ENCODE peak calls at places on chromosome 10, in four cellular contexts. F, T, Q and Y are unnamed samples.

GRCh38 chr10:30639946-30640786 is 10.6 kb upstream of the LYZL2 start:
- DNase-seq in F (no peak), Q (no peak), T (no peak), Y (no peak)

GRCh38 chr10:17516376-17516775 is 62.0 kb upstream of the ST8SIA6 start:
- DNase-seq in F (no peak), Q (no peak), T (no peak), Y (no peak)

GRCh38 chr10:93193886-93194285 is 120.2 kb downstream of the CYP26A1 start:
- DNase-seq in Q (no peak), F (no peak), T (no peak), Y (no peak)

GRCh38 chr10:71473671-71474599 is 77.2 kb downstream of the CDH23 start:
- DNase-seq in F (peak; percentile 65), T (no peak), Q (peak; percentile 13), Y (peak; percentile 52)

GRCh38 chr10:120387326-120387725 is 69.7 kb upstream of the PLPP4 start:
- DNase-seq in Q (no peak), F (no peak), T (no peak), Y (no peak)

GRCh38 chr10:53122265-53122664 is 349.7 kb upstream of the MBL2 start:
- DNase-seq in F (no peak), Q (no peak), T (no peak), Y (no peak)

GRCh38 chr10:33810986-33811385 is 476.5 kb upstream of the NRP1 start:
- DNase-seq in T (no peak), Q (no peak), F (no peak), Y (no peak)

GRCh38 chr10:94279835-94280709 is 82.7 kb downstream of the NOC3L start:
- DNase-seq in F (no peak), T (peak; percentile 44), Q (peak; percentile 26), Y (peak; percentile 59)

GRCh38 chr10:100983868-100984669 is 3.2 kb downstream of the MRPL43 start:
- DNase-seq in F (peak; percentile 2), T (no peak), Q (no peak), Y (no peak)

GRCh38 chr10:119191881-119192280 is 13.3 kb upstream of the PRDX3 start:
- DNase-seq in F (no peak), Q (no peak), T (no peak), Y (no peak)

GRCh38 chr10:1809139-1809755 is 71.9 kb upstream of the ADARB2 start:
- DNase-seq in T (no peak), Q (no peak), F (no peak), Y (no peak)

GRCh38 chr10:130656582-130657133 is 520.5 kb downstream of the GLRX3 start:
- DNase-seq in Q (no peak), F (no peak), T (no peak), Y (no peak)

GRCh38 chr10:31136951-31137885 is 105.6 kb upstream of the ZNF438 start:
- DNase-seq in Q (no peak), T (no peak), F (no peak), Y (no peak)

GRCh38 chr10:62684911-62685310 is 119.6 kb upstream of the ADO start:
- DNase-seq in Q (no peak), T (no peak), F (no peak), Y (no peak)

GRCh38 chr10:62687230-62687748 is 117.2 kb upstream of the ADO start:
- DNase-seq in T (no peak), F (no peak), Q (no peak), Y (no peak)

GRCh38 chr10:62681211-62681940 is 123.1 kb upstream of the ADO start:
- DNase-seq in Q (no peak), T (no peak), F (no peak), Y (no peak)
- TF ChIP-seq CTCF in Q (no peak), T (no peak), F (no peak), Y (no peak)

DNA sequence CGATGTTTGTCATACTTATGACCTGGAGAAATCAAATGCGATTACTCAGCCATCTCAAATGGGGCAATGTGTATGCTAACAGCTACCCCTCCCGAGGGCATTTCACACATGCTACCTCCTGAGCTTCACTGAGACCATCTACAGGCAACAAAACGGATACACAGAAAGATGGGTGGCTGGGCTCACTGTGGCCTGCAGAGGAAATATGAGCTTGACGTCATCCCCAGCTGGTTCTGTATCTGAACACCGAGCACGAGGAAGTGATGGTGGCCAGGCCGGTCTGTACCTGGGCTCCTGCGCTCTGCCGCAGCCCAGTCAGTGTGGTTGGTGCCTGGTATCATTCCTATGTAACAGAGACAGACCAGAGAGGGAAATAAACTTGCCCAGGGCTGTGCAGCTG is 374.3 kb downstream of the RPS24 start:
- DNase-seq in Q (no peak), T (no peak), F (no peak), Y (no peak)
- H3K27ac ChIP-seq in Q (peak overlapping the region; percentile 89), T (no peak overlapping the region), F (no peak overlapping the region), Y (peak overlapping the region; percentile 90)

DNA sequence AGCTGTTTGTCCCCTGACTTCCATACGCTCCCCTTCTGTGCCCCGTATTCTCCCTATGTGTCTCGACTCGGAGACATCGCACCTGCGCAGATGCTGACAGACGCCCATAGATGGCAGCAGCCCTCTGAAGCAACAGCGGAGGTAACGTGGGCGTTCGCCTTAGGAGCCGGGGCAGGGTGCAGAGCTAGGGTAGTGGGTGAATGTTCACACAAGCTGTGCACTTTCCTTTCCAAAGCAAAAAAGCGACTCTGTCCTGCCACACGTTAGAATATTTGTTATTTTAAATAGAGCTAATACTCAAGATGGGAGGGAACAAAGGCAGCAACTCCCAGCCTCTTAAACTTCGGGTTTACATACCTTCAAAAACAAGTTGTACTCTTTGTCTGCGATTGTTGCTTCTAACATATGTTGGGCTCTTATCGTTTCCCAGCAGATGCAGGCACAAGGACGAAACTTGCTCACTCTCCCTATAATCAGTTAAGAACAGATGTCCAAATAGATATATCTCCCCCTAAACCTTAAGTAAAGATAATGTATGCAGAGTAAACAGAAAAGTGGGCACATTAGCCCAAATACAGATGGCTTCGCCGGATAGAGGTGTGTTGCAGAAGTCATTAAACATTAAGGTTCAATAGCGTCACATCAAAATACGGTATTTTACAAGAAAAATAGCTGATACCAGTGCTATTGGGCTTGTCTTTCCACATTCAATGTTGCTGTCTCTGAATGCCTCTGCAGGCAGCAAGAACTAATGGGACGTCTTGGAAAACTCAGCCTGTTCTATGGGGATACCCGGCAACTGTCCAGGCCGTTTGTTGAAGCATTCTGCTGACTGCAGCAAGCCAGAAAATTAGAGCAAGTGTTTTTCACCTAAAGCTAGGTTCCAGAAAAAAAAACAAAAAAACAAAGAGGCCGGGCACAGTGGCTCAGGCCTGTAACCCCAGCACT is 340.3 kb upstream of the PRKCQ start:
- DNase-seq in Q (peak; percentile 67), F (peak; percentile 46), T (peak; percentile 61), Y (peak; percentile 59)
- H3K4me3 ChIP-seq in Q (no peak overlapping the region), F (no peak overlapping the region), T (no peak overlapping the region), Y (no peak overlapping the region)

DNA sequence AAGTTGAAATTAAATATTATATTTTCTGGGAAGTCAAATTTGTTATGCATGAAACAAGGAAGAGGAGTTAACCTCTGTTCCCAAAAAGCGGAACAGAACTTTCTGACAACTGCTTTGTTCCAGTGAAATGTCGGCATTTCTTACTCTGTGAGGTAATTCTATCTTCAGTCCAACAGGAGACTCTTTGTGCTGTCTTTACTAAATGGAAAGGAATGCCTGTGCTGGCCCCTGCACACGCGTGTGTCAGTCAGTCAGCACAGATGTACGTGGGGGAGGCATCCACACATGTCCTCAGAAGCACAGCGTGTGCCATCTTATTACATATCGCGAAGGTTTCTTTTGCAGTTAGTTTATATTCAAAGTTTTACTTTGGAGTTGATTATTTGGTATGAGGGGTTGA is 37.5 kb downstream of the NET1 start:
- DNase-seq in Q (no peak), T (no peak), F (peak; percentile 40), Y (no peak)
- TF ChIP-seq CTCF in Q (peak; percentile 27), T (no peak), F (no peak), Y (no peak)

DNA sequence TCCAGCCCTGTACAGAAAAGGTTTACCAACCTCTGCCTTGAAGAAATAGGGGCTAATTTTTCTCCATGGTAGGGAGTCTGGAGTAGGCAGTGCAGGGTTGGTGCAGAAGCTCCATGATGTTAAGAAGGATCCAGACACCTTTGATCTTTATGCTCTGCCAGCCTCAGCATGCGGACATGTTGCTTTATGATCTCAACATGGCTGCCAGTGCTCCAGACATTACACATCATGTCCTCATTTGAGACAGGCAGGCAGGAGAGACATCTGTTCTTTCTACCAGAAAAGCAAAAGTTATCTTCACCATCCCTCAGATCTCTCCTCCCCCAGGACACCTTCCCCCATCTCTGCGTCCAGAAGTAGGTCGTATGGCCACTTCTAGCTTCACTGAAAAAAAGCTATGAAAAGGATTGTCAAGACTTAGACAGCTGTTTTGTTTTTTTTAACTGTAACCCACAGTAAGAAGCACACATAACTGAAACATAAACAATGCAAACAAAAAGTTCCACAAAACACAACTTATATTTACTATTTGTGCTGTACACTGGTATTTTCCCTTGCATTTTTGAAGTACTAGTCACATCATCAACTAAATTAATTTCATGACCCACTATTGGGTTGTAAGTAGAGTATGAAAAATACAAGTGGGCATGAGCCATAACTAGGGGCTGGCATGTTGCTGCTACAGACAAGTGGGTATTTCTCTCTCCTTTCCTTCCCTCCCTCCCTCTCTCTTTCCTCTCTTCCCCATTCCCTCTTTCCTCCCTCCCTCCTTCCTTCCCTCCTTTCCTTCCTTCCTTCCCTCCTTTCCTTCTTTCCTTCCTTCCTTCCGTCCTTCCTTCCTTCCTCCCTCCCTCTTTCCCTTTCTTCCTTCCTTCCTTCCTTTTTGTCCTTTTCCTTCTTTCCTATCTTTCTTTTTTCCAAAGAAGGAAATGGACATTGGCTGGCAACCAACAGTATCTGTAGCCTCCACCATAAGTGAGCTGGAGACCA is 2.6 kb upstream of the RASSF4 start:
- DNase-seq in F (no peak), T (no peak), Q (no peak), Y (no peak)
- H3K27ac ChIP-seq in F (peak overlapping the region; percentile 96), T (peak overlapping the region; percentile 96), Q (peak overlapping the region; percentile 86), Y (peak overlapping the region; percentile 98)

GRCh38 chr10:110416776-110417732 is 80.7 kb upstream of the DUSP5 start:
- DNase-seq in Q (no peak), T (no peak), F (no peak), Y (no peak)
- H3K4me3 ChIP-seq in Q (no peak overlapping the region), T (no peak overlapping the region), F (no peak overlapping the region), Y (no peak overlapping the region)

GRCh38 chr10:74058658-74059057 is 60.7 kb downstream of the VCL start:
- DNase-seq in T (no peak), Q (no peak), F (no peak), Y (no peak)
- TF ChIP-seq CTCF in T (peak; percentile 21), Q (no peak), F (no peak), Y (peak; percentile 39)

GRCh38 chr10:46523881-46524470 is 32.5 kb downstream of the GPRIN2 start:
- DNase-seq in F (peak; percentile 10), T (peak; percentile 29), Q (peak; percentile 13), Y (no peak)
- H3K27ac ChIP-seq in F (no peak overlapping the region), T (no peak overlapping the region), Q (no peak overlapping the region), Y (no peak overlapping the region)

GRCh38 chr10:56605043-56605442 is 244.0 kb upstream of the ZWINT start:
- DNase-seq in F (no peak), T (no peak), Q (no peak), Y (no peak)
- H3K4me3 ChIP-seq in F (no peak overlapping the region), T (no peak overlapping the region), Q (no peak overlapping the region), Y (no peak overlapping the region)